ENCODE peak calls at places on chromosome 13, in six cellular contexts. Z is cardiac fibroblast, B is HFF-Myc, C is fibroblast of the aortic adventitia, G is GM13977, V is fibroblast of lung. D is an unnamed sample.

GRCh38 chr13:109939105-109939504 is 152.7 kb upstream of the IRS2 start:
- DNase-seq in V (no peak), Z (peak), G (no peak), B (no peak), C (peak), D (no peak)

GRCh38 chr13:107450931-107451330 is 764.4 kb downstream of the LIG4 start:
- DNase-seq in Z (peak), G (no peak), B (no peak), C (peak), V (peak), D (no peak)

GRCh38 chr13:53064721-53065120 is 36.1 kb downstream of the OLFM4 start:
- DNase-seq in C (no peak), Z (no peak), B (no peak), G (no peak), V (no peak), D (no peak)

GRCh38 chr13:93307166-93307565 is 80.6 kb downstream of the GPC6 start:
- DNase-seq in B (no peak), G (no peak), Z (no peak), C (peak), V (peak), D (no peak)

GRCh38 chr13:101869553-101869952 is 417.1 kb downstream of the ITGBL1 start:
- DNase-seq in G (no peak), V (peak), Z (no peak), C (no peak), B (no peak), D (no peak)

GRCh38 chr13:99199541-99200432 is 867 bp upstream of the UBAC2 start:
- DNase-seq in V (peak), B (no peak), G (no peak), Z (peak), C (peak), D (no peak)

GRCh38 chr13:60047943-60048342 is 115.8 kb downstream of the DIAPH3 start:
- DNase-seq in B (no peak), G (no peak), Z (peak), V (peak), C (peak), D (no peak)

GRCh38 chr13:111328111-111328802 is 7.8 kb downstream of the TEX29 start:
- DNase-seq in B (no peak), Z (no peak), V (no peak), G (no peak), C (no peak), D (no peak)

GRCh38 chr13:110616103-110617101 is 1.1 kb downstream of the NAXD start:
- DNase-seq in B (no peak), G (peak), Z (peak), C (peak), V (peak), D (peak)

GRCh38 chr13:27644302-27644701 is 22.6 kb downstream of the POLR1D start:
- DNase-seq in C (peak), Z (peak), V (peak), G (no peak), B (peak), D (no peak)

GRCh38 chr13:47459512-47459911 is 541.6 kb downstream of the SUCLA2 start:
- DNase-seq in G (no peak), C (peak), Z (peak), B (no peak), V (peak), D (no peak)

GRCh38 chr13:43494206-43494605 is 292.6 kb downstream of the ENOX1 start:
- DNase-seq in C (no peak), B (no peak), G (no peak), V (no peak), Z (no peak), D (no peak)

GRCh38 chr13:111415216-111415615 is 94.8 kb downstream of the TEX29 start:
- DNase-seq in C (no peak), V (no peak), G (no peak), B (no peak), Z (no peak), D (no peak)

GRCh38 chr13:66780814-66781213 is 449.3 kb downstream of the PCDH9 start:
- DNase-seq in B (no peak), G (no peak), V (peak), Z (peak), C (peak), D (no peak)

GRCh38 chr13:46572758-46573384 is 19.9 kb downstream of the LRCH1 start:
- DNase-seq in G (no peak), C (no peak), B (no peak), Z (no peak), V (no peak), D (no peak)

GRCh38 chr13:37198629-37199028 is 93.2 kb upstream of the CSNK1A1L start:
- DNase-seq in B (no peak), C (no peak), Z (no peak), G (no peak), V (no peak), D (no peak)

GRCh38 chr13:73056054-73056962 is 2.5 kb upstream of the KLF5 start:
- DNase-seq in B (peak), V (peak), C (peak), Z (peak), G (no peak), D (no peak)

GRCh38 chr13:22193070-22193469 is 522.2 kb downstream of the FGF9 start:
- DNase-seq in C (no peak), Z (no peak), V (no peak), B (no peak), G (no peak), D (no peak)

GRCh38 chr13:47904239-47904638 is 96.8 kb downstream of the SUCLA2 start:
- DNase-seq in V (no peak), G (no peak), C (no peak), Z (no peak), B (no peak), D (no peak)

GRCh38 chr13:22926176-22927007 is 254.4 kb upstream of the SGCG start:
- DNase-seq in B (no peak), G (no peak), C (peak), Z (no peak), V (peak), D (peak)

GRCh38 chr13:113951246-113951999 is 22.5 kb downstream of the C13orf46 start:
- DNase-seq in G (peak), Z (peak), V (peak), C (peak), B (no peak), D (peak)
- TF ChIP-seq CTCF in G (peak), Z (peak), V (peak), C (peak), B (peak), D (peak)

DNA sequence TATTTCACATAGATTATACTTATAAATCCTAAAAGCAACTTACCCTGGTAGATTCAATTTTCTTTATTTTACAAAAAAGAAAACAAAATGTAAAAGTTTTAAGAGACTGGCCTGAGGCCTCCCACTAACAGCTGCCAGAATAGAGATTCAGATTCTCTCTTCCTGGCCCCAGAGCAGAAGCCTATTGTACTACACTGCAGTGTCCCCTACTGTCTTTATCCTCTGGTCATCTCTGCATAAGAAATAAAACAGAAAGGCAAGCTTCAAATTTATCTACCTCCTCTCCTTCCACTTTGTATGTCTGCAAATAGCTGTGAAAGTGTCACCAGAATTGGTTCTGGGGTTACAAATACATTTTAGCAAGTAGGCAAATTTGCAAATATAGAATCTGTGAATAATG is 1004.1 kb upstream of the PCDH9 start:
- DNase-seq in G (no peak), V (peak), Z (no peak), C (no peak), B (no peak), D (no peak)
- TF ChIP-seq CTCF in G (no peak), V (peak), Z (no peak), C (no peak), B (no peak), D (no peak)

GRCh38 chr13:90428522-90429210 is 918.8 kb upstream of the MIR17HG start:
- DNase-seq in G (no peak), Z (no peak), V (no peak), B (no peak), C (no peak), D (no peak)

GRCh38 chr13:90430127-90430526 is 917.4 kb upstream of the MIR17HG start:
- DNase-seq in V (no peak), Z (no peak), G (no peak), C (no peak), B (no peak), D (no peak)

GRCh38 chr13:90427322-90428272 is 919.9 kb upstream of the MIR17HG start:
- DNase-seq in Z (no peak), B (no peak), V (no peak), G (no peak), C (no peak), D (no peak)
- TF ChIP-seq CTCF in Z (no peak), B (no peak), V (no peak), G (no peak), C (no peak), D (no peak)

DNA sequence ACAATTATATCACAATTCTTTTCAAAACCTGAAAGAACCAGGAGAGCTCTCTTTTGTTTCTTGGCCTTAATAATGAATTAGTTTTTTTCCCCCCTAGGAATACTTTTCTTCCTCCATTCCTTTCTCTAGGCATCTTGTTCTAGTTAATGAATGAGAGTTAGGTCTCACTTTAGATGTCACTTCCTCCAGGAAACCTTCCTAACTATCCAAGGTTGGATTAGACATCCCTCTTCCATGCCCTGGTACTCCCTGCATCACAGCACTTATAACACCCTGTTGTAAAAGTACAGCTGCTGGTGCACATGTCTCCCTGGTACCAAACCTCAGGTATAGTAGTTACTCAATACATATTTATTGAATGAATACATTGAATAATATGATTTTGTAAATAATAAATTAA is 21.2 kb upstream of the DGKH start:
- DNase-seq in B (no peak), Z (no peak), V (no peak), C (no peak), G (no peak), D (no peak)
- TF ChIP-seq CTCF in B (no peak), Z (no peak), V (no peak), C (no peak), G (no peak), D (no peak)

GRCh38 chr13:76038920-76039716 is 403.0 kb downstream of the LMO7 start:
- DNase-seq in B (no peak), G (no peak), V (no peak), C (no peak), Z (no peak), D (no peak)
- TF ChIP-seq CTCF in B (no peak), G (peak), V (no peak), C (peak), Z (no peak), D (no peak)

GRCh38 chr13:71949441-71949840 is 82.4 kb upstream of the DACH1 start:
- DNase-seq in G (no peak), V (no peak), C (no peak), B (no peak), Z (no peak), D (no peak)
- TF ChIP-seq CTCF in G (no peak), V (no peak), C (no peak), B (no peak), Z (no peak), D (no peak)

D was measured in GM20000.